ENCODE peak calls at places on chromosomes 12 and 14, in nine cellular contexts. X is substantia nigra, G is SK-N-MC, T is tibial artery, K is pancreas, H is fibroblast of lung, B is lung, U is heart right ventricle, P is aorta. A is an unnamed sample.
A peak's percentile ranks its signal among the peaks of the same experiment; 100 is the strongest.

GRCh38 chr12:49809369-49810158 is 18.6 kb downstream of the NCKAP5L start:
- DNase-seq in X (no peak), G (no peak), T (peak; percentile 50), K (no peak), H (peak; percentile 36), B (peak; percentile 63), U (no peak), P (peak; percentile 76), A (no peak)

GRCh38 chr12:102687523-102687922 is 207.2 kb upstream of the IGF1 start:
- DNase-seq in X (no peak), G (no peak), T (no peak), K (no peak), H (no peak), B (no peak), U (peak; percentile 14), P (no peak), A (no peak)

GRCh38 chr14:95895720-95896119 is 19.1 kb downstream of the TUNAR start:
- DNase-seq in X (no peak), G (no peak), T (no peak), K (peak; percentile 18), H (no peak), B (no peak), U (no peak), P (peak; percentile 23), A (no peak)

GRCh38 chr14:62546862-62547474 is 498.3 kb downstream of the KCNH5 start:
- DNase-seq in X (no peak), G (no peak), T (no peak), K (no peak), H (no peak), B (no peak), U (no peak), P (no peak), A (no peak)

GRCh38 chr12:6787309-6787708 is 2.0 kb upstream of the CD4 start:
- DNase-seq in X (no peak), G (no peak), T (no peak), K (no peak), H (no peak), B (no peak), U (no peak), P (no peak), A (no peak)

GRCh38 chr12:1201886-1202285 is 210.9 kb downstream of the ERC1 start:
- DNase-seq in X (no peak), G (no peak), T (no peak), K (no peak), H (no peak), B (no peak), U (no peak), P (no peak), A (no peak)

GRCh38 chr12:124904306-124905098 is 9.9 kb downstream of the UBC start:
- DNase-seq in X (no peak), G (no peak), T (peak; percentile 95), K (peak; percentile 68), H (peak; percentile 93), B (peak; percentile 70), U (peak; percentile 86), P (peak; percentile 95), A (no peak)

GRCh38 chr14:103026988-103027387 is 30.4 kb downstream of the CDC42BPB start:
- DNase-seq in X (no peak), G (no peak), T (no peak), K (no peak), H (no peak), B (no peak), U (no peak), P (no peak), A (no peak)

GRCh38 chr12:64066052-64066451 is 156.0 kb downstream of the KICS2 start:
- DNase-seq in X (no peak), G (no peak), T (no peak), K (no peak), H (peak; percentile 27), B (no peak), U (no peak), P (no peak), A (no peak)

GRCh38 chr14:68951051-68951797 is 27.9 kb downstream of the ACTN1 start:
- DNase-seq in X (no peak), G (peak; percentile 48), T (peak; percentile 94), K (peak; percentile 40), H (peak; percentile 98), B (peak; percentile 85), U (peak; percentile 83), P (peak; percentile 95), A (no peak)

GRCh38 chr12:45934956-45935355 is 55.4 kb downstream of the SCAF11 start:
- DNase-seq in X (no peak), G (no peak), T (no peak), K (no peak), H (no peak), B (no peak), U (no peak), P (no peak), A (no peak)

GRCh38 chr14:92613008-92613658 is 99.6 kb downstream of the RIN3 start:
- DNase-seq in X (no peak), G (no peak), T (no peak), K (no peak), H (no peak), B (peak; percentile 55), U (peak; percentile 30), P (no peak), A (peak; percentile 18)

GRCh38 chr12:51818567-51819300 is 29.8 kb downstream of the FIGNL2 start:
- DNase-seq in X (no peak), G (no peak), T (no peak), K (no peak), H (peak; percentile 67), B (no peak), U (no peak), P (no peak), A (no peak)

GRCh38 chr14:91867316-91867988 is at the start of gene TC2N:
- DNase-seq in X (no peak), G (no peak), T (no peak), K (no peak), H (no peak), B (no peak), U (no peak), P (no peak), A (no peak)

GRCh38 chr12:73863541-73863940 is 674.1 kb upstream of the ATXN7L3B start:
- DNase-seq in X (no peak), G (no peak), T (no peak), K (no peak), H (no peak), B (no peak), U (no peak), P (no peak), A (no peak)

GRCh38 chr12:109451400-109451799 is 25.7 kb downstream of the KCTD10 start:
- DNase-seq in X (no peak), G (no peak), T (no peak), K (no peak), H (no peak), B (no peak), U (no peak), P (no peak), A (no peak)
- H3K27ac ChIP-seq in X (no peak overlapping the region), G (no peak overlapping the region), T (no peak overlapping the region), K (no peak overlapping the region), H (no peak overlapping the region), B (no peak overlapping the region), U (peak overlapping the region; percentile 42), P (peak overlapping the region; percentile 54), A (no peak overlapping the region)

DNA sequence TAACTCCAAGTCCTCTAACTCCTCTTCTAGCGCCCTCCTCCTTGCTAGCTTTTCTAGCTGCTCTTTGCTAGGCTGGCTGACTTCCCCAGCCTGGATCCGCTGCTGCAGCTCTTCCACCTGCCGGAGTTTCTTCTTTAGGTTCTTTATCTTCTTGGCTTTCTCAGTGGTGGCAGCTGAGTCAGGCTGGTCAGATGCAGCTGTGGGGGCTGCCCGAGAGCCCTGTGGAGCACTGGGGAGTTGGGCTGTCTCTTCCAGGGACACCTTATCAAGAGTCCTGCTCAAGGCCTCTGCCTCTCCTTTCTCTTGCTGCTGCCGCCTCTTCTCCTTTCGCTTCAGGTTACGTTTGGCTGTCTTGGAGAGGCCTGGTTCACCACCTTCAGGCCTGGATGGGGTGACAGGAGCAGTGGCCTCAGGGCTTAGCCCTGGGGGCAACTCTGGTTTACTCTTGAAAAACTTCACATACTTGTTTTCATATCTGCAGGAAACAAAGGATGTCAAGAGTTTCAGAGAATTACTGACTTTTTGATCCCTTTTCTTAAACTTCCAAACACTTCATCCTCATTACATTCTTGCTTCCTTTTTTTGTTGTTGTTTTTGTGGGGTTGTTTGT is 25.7 kb downstream of the PYM1 start:
- DNase-seq in X (no peak), G (no peak), T (no peak), K (no peak), H (no peak), B (no peak), U (no peak), P (no peak), A (no peak)
- H3K27ac ChIP-seq in X (no peak overlapping the region), G (peak overlapping the region; percentile 42), T (no peak overlapping the region), K (no peak overlapping the region), H (no peak overlapping the region), B (no peak overlapping the region), U (no peak overlapping the region), P (no peak overlapping the region), A (no peak overlapping the region)

GRCh38 chr12:119728437-119728730 is 60.5 kb downstream of the PRKAB1 start:
- DNase-seq in X (no peak), G (no peak), T (no peak), K (no peak), H (no peak), B (no peak), U (no peak), P (no peak), A (no peak)

GRCh38 chr12:119729871-119730270 is 61.9 kb downstream of the PRKAB1 start:
- DNase-seq in X (no peak), G (no peak), T (no peak), K (no peak), H (no peak), B (no peak), U (no peak), P (no peak), A (no peak)

GRCh38 chr12:119727600-119728436 is 59.9 kb downstream of the PRKAB1 start:
- DNase-seq in X (no peak), G (no peak), T (no peak), K (no peak), H (no peak), B (no peak), U (no peak), P (no peak), A (no peak)

GRCh38 chr12:119735079-119735478 is 67.1 kb downstream of the PRKAB1 start:
- DNase-seq in X (no peak), G (no peak), T (no peak), K (no peak), H (no peak), B (no peak), U (no peak), P (no peak), A (no peak)

DNA sequence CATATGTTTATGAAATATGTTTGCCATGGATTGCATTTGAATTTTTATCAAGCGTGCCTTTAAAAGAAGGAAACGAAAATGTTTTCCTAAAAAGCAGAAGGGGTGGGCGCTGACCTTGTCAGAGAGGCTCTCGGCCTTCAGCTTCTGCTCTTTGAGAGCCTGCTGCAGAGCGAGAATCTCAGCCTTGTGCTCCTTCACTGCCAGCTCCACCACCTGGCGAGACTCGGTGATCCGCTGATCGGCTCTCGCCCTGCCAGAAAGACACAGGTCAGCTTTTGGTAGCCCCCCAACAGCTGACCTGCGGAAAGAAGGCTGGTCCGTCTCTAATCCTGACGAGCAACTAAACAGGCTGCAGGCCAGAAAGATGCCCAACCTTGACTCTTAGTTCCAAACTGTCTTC is 62.4 kb downstream of the PRKAB1 start:
- DNase-seq in X (no peak), G (no peak), T (no peak), K (no peak), H (no peak), B (no peak), U (no peak), P (no peak), A (no peak)
- H3K27ac ChIP-seq in X (no peak overlapping the region), G (no peak overlapping the region), T (no peak overlapping the region), K (no peak overlapping the region), H (no peak overlapping the region), B (no peak overlapping the region), U (no peak overlapping the region), P (no peak overlapping the region), A (no peak overlapping the region)

GRCh38 chr14:22772725-22773124 is 6.2 kb downstream of the OXA1L start:
- DNase-seq in X (no peak), G (no peak), T (no peak), K (no peak), H (no peak), B (no peak), U (no peak), P (no peak), A (no peak)
- H3K27ac ChIP-seq in X (no peak overlapping the region), G (no peak overlapping the region), T (no peak overlapping the region), K (no peak overlapping the region), H (no peak overlapping the region), B (no peak overlapping the region), U (no peak overlapping the region), P (no peak overlapping the region), A (no peak overlapping the region)